ENCODE peak calls at places on chromosome 14, in seven cellular contexts. One of them, this sample, is unnamed.

GRCh38 chr14:24315807-24316596 is 4.7 kb downstream of the LTB4R start:
- DNase-seq in neuronal stem cell: no peak
- DNase-seq in H1: peak
- DNase-seq in H9: peak
- DNase-seq in trophoblast cell: peak
- DNase-seq in mesenchymal stem cell: no peak
- DNase-seq in IMR-90: no peak
- DNase-seq in this sample: peak

GRCh38 chr14:91310620-91311283 is 66.2 kb upstream of the GPR68 start:
- DNase-seq in mesenchymal stem cell: no peak
- DNase-seq in neuronal stem cell: no peak
- DNase-seq in IMR-90: no peak
- DNase-seq in H1: no peak
- DNase-seq in H9: no peak
- DNase-seq in trophoblast cell: no peak
- DNase-seq in this sample: no peak

GRCh38 chr14:23485311-23485710 is 15.8 kb downstream of the NGDN start:
- DNase-seq in neuronal stem cell: no peak
- DNase-seq in H9: peak
- DNase-seq in H1: peak
- DNase-seq in mesenchymal stem cell: no peak
- DNase-seq in IMR-90: no peak
- DNase-seq in trophoblast cell: no peak
- DNase-seq in this sample: peak

GRCh38 chr14:52314521-52315354 is 626 bp downstream of the PTGER2 start:
- DNase-seq in IMR-90: peak
- DNase-seq in neuronal stem cell: no peak
- DNase-seq in trophoblast cell: no peak
- DNase-seq in H1: peak
- DNase-seq in H9: peak
- DNase-seq in mesenchymal stem cell: peak
- DNase-seq in this sample: peak

GRCh38 chr14:23301969-23302289 is 730 bp downstream of the PPP1R3E start:
- DNase-seq in IMR-90: no peak
- DNase-seq in trophoblast cell: no peak
- DNase-seq in H1: no peak
- DNase-seq in neuronal stem cell: no peak
- DNase-seq in H9: no peak
- DNase-seq in mesenchymal stem cell: no peak
- DNase-seq in this sample: no peak

GRCh38 chr14:24984846-24985589 is 64.9 kb downstream of the STXBP6 start:
- DNase-seq in mesenchymal stem cell: no peak
- DNase-seq in IMR-90: no peak
- DNase-seq in H1: no peak
- DNase-seq in trophoblast cell: peak
- DNase-seq in neuronal stem cell: no peak
- DNase-seq in H9: no peak
- DNase-seq in this sample: no peak

GRCh38 chr14:90280096-90280495 is 23.7 kb downstream of the PSMC1 start:
- DNase-seq in mesenchymal stem cell: no peak
- DNase-seq in IMR-90: no peak
- DNase-seq in neuronal stem cell: no peak
- DNase-seq in trophoblast cell: no peak
- DNase-seq in H9: no peak
- DNase-seq in H1: no peak
- DNase-seq in this sample: no peak

GRCh38 chr14:45492876-45493275 is 239.9 kb upstream of the MIS18BP1 start:
- DNase-seq in mesenchymal stem cell: no peak
- DNase-seq in H9: no peak
- DNase-seq in IMR-90: no peak
- DNase-seq in neuronal stem cell: no peak
- DNase-seq in trophoblast cell: no peak
- DNase-seq in H1: no peak
- DNase-seq in this sample: peak

GRCh38 chr14:72256055-72256454 is 323.8 kb downstream of the RGS6 start:
- DNase-seq in mesenchymal stem cell: no peak
- DNase-seq in trophoblast cell: peak
- DNase-seq in H9: no peak
- DNase-seq in IMR-90: no peak
- DNase-seq in H1: no peak
- DNase-seq in neuronal stem cell: no peak
- DNase-seq in this sample: no peak

GRCh38 chr14:77761205-77761931 is 412 bp upstream of the SNW1 start:
- DNase-seq in trophoblast cell: peak
- DNase-seq in mesenchymal stem cell: peak
- DNase-seq in neuronal stem cell: no peak
- DNase-seq in H1: no peak
- DNase-seq in H9: peak
- DNase-seq in IMR-90: peak
- DNase-seq in this sample: peak

GRCh38 chr14:73365727-73366126 is 92.6 kb downstream of the NUMB start:
- DNase-seq in neuronal stem cell: no peak
- DNase-seq in H9: no peak
- DNase-seq in mesenchymal stem cell: peak
- DNase-seq in IMR-90: peak
- DNase-seq in trophoblast cell: no peak
- DNase-seq in H1: no peak
- DNase-seq in this sample: no peak

DNA sequence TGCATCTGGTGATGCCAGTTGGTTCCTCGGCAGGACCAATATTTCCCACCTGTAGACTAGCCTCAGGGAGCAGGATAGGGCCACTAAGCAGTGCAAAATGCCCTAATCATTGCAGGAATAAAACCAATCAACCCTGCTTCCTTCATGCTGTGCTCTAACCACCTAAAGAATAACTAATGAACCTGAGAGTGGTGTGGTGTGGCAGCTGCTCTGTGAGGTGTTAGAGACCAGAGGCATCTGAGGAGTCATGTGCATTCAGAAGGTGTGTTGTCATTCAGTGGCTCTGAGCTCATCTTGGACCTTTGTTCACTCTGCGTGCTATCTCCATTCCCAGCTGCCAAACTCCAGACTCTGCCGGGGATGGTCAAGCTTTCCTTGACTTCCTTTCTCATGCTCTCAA is 136.7 kb upstream of the EGLN3 start:
- DNase-seq in IMR-90: no peak
- DNase-seq in mesenchymal stem cell: no peak
- DNase-seq in trophoblast cell: no peak
- DNase-seq in H9: no peak
- DNase-seq in H1: no peak
- DNase-seq in neuronal stem cell: no peak
- DNase-seq in this sample: no peak
- H4K8ac ChIP-seq in IMR-90: no peak
- H4K8ac ChIP-seq in mesenchymal stem cell: no peak
- H4K8ac ChIP-seq in trophoblast cell: no peak
- H4K8ac ChIP-seq in H9: no peak
- H4K8ac ChIP-seq in H1: no peak
- H4K8ac ChIP-seq in neuronal stem cell: no peak
- H4K8ac ChIP-seq in this sample: no peak

GRCh38 chr14:21535545-21536394 is 9.6 kb upstream of the SALL2 start:
- DNase-seq in mesenchymal stem cell: no peak
- DNase-seq in IMR-90: no peak
- DNase-seq in H9: no peak
- DNase-seq in neuronal stem cell: no peak
- DNase-seq in H1: no peak
- DNase-seq in trophoblast cell: no peak
- DNase-seq in this sample: no peak
- H4K8ac ChIP-seq in mesenchymal stem cell: no peak
- H4K8ac ChIP-seq in IMR-90: no peak
- H4K8ac ChIP-seq in H9: no peak
- H4K8ac ChIP-seq in neuronal stem cell: no peak
- H4K8ac ChIP-seq in H1: no peak
- H4K8ac ChIP-seq in trophoblast cell: no peak
- H4K8ac ChIP-seq in this sample: no peak

GRCh38 chr14:83269583-83269982 is 1735.9 kb upstream of the SEL1L start:
- DNase-seq in IMR-90: no peak
- DNase-seq in H1: no peak
- DNase-seq in neuronal stem cell: no peak
- DNase-seq in trophoblast cell: no peak
- DNase-seq in H9: no peak
- DNase-seq in mesenchymal stem cell: no peak
- DNase-seq in this sample: no peak
- H4K8ac ChIP-seq in IMR-90: no peak
- H4K8ac ChIP-seq in H1: no peak
- H4K8ac ChIP-seq in neuronal stem cell: no peak
- H4K8ac ChIP-seq in trophoblast cell: no peak
- H4K8ac ChIP-seq in H9: no peak
- H4K8ac ChIP-seq in mesenchymal stem cell: no peak
- H4K8ac ChIP-seq in this sample: no peak

GRCh38 chr14:59269431-59269830 is 81.0 kb downstream of the DAAM1 start:
- DNase-seq in IMR-90: no peak
- DNase-seq in trophoblast cell: no peak
- DNase-seq in H1: no peak
- DNase-seq in neuronal stem cell: no peak
- DNase-seq in H9: no peak
- DNase-seq in mesenchymal stem cell: no peak
- DNase-seq in this sample: no peak
- H4K8ac ChIP-seq in IMR-90: no peak
- H4K8ac ChIP-seq in trophoblast cell: no peak
- H4K8ac ChIP-seq in H1: no peak
- H4K8ac ChIP-seq in neuronal stem cell: no peak
- H4K8ac ChIP-seq in H9: no peak
- H4K8ac ChIP-seq in mesenchymal stem cell: no peak
- H4K8ac ChIP-seq in this sample: no peak

GRCh38 chr14:96838449-96838848 is 41.3 kb downstream of the VRK1 start:
- DNase-seq in trophoblast cell: no peak
- DNase-seq in H9: no peak
- DNase-seq in mesenchymal stem cell: no peak
- DNase-seq in IMR-90: no peak
- DNase-seq in H1: no peak
- DNase-seq in neuronal stem cell: no peak
- DNase-seq in this sample: no peak

GRCh38 chr14:96844857-96845570 is 47.8 kb downstream of the VRK1 start:
- DNase-seq in trophoblast cell: no peak
- DNase-seq in mesenchymal stem cell: no peak
- DNase-seq in IMR-90: no peak
- DNase-seq in neuronal stem cell: no peak
- DNase-seq in H1: no peak
- DNase-seq in H9: no peak
- DNase-seq in this sample: no peak

GRCh38 chr14:96847451-96847850 is 50.3 kb downstream of the VRK1 start:
- DNase-seq in IMR-90: no peak
- DNase-seq in H9: no peak
- DNase-seq in mesenchymal stem cell: no peak
- DNase-seq in trophoblast cell: no peak
- DNase-seq in neuronal stem cell: no peak
- DNase-seq in H1: no peak
- DNase-seq in this sample: peak

GRCh38 chr14:96839251-96839650 is 42.1 kb downstream of the VRK1 start:
- DNase-seq in H9: no peak
- DNase-seq in IMR-90: no peak
- DNase-seq in H1: no peak
- DNase-seq in neuronal stem cell: no peak
- DNase-seq in trophoblast cell: no peak
- DNase-seq in mesenchymal stem cell: no peak
- DNase-seq in this sample: no peak

DNA sequence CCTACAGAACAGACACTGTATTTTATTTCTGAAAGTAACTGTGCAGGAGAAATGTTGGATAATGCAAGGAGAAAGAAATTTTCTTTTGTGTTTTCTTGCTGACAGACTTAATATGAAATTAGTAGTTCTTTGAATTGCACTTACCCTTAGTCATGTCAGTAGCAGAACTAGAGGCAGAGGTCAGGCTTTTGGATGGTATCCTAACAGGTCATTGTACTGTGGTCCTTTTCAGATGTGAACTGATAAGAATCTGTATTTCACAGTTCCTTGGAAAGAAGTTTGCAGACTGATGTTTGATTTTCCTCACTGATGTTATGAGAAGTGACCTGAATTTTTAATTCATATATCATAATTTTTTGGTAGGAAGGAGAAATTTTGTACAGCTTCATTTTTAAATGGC is 46.0 kb downstream of the VRK1 start:
- DNase-seq in mesenchymal stem cell: no peak
- DNase-seq in IMR-90: no peak
- DNase-seq in neuronal stem cell: no peak
- DNase-seq in H1: no peak
- DNase-seq in trophoblast cell: no peak
- DNase-seq in H9: no peak
- DNase-seq in this sample: no peak
- H4K8ac ChIP-seq in mesenchymal stem cell: no peak
- H4K8ac ChIP-seq in IMR-90: no peak
- H4K8ac ChIP-seq in neuronal stem cell: no peak
- H4K8ac ChIP-seq in H1: no peak
- H4K8ac ChIP-seq in trophoblast cell: no peak
- H4K8ac ChIP-seq in H9: no peak
- H4K8ac ChIP-seq in this sample: no peak

GRCh38 chr14:47660158-47660557 is 15.2 kb downstream of the MDGA2 start:
- DNase-seq in neuronal stem cell: no peak
- DNase-seq in H1: no peak
- DNase-seq in IMR-90: no peak
- DNase-seq in H9: no peak
- DNase-seq in trophoblast cell: no peak
- DNase-seq in mesenchymal stem cell: no peak
- DNase-seq in this sample: no peak

DNA sequence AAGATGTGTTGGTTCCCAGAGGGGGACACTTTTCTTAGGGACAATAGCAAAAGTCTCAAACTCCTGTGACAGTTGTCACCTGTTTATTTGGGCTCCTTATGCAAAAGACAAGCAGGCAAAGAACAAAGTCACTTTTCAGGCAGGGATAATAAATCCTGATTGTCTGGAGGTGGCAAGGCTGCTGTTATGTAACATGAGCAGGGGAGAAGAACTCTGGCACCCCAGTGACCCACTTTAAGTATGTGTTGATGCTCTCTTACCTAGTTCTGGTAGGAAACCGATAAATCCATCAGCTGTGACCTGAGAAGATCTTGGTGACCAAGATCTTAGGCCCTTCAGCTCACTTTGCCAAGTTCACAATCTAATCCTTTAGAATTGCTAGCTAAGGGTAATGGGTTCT is 17.4 kb downstream of the MDGA2 start:
- DNase-seq in mesenchymal stem cell: no peak
- DNase-seq in neuronal stem cell: no peak
- DNase-seq in IMR-90: no peak
- DNase-seq in H9: no peak
- DNase-seq in trophoblast cell: no peak
- DNase-seq in H1: no peak
- DNase-seq in this sample: no peak
- H4K8ac ChIP-seq in mesenchymal stem cell: no peak
- H4K8ac ChIP-seq in neuronal stem cell: no peak
- H4K8ac ChIP-seq in IMR-90: no peak
- H4K8ac ChIP-seq in H9: no peak
- H4K8ac ChIP-seq in trophoblast cell: no peak
- H4K8ac ChIP-seq in H1: no peak
- H4K8ac ChIP-seq in this sample: no peak

This sample was measured in mesendoderm.